ENCODE peak calls at places on chromosomes 1 and 21, in ten cellular contexts. One of them, this sample, is unnamed.

GRCh38 chr1:232968965-232969364 is 18.6 kb downstream of the NTPCR start:
- DNase-seq in lower lobe of right lung: no peak
- DNase-seq in activated CD4-positive, alpha-beta T cell treated with anti-CD3 and anti-CD28 coated beads, Interleukin-2, amount 10 ng/mL, durations not matched to agents 7 days and 5 days: peak; percentile 33
- DNase-seq in mesothelial cell of epicardium: no peak
- DNase-seq in HFF-Myc: no peak
- DNase-seq in non-pigmented ciliary epithelial cell: no peak
- DNase-seq in LoVo: no peak
- DNase-seq in GM03348: no peak
- DNase-seq in HS-27A: no peak
- DNase-seq in HFFc6: no peak
- DNase-seq in this sample: peak; percentile 53

GRCh38 chr1:155083865-155084721 is 5.5 kb downstream of the EFNA3 start:
- DNase-seq in lower lobe of right lung: no peak
- DNase-seq in activated CD4-positive, alpha-beta T cell treated with anti-CD3 and anti-CD28 coated beads, Interleukin-2, amount 10 ng/mL, durations not matched to agents 7 days and 5 days: peak; percentile 60
- DNase-seq in mesothelial cell of epicardium: no peak
- DNase-seq in HFF-Myc: no peak
- DNase-seq in non-pigmented ciliary epithelial cell: no peak
- DNase-seq in LoVo: no peak
- DNase-seq in GM03348: no peak
- DNase-seq in HS-27A: no peak
- DNase-seq in HFFc6: no peak
- DNase-seq in this sample: peak; percentile 59

GRCh38 chr1:31717341-31717740 is 13.5 kb upstream of the COL16A1 start:
- DNase-seq in lower lobe of right lung: no peak
- DNase-seq in activated CD4-positive, alpha-beta T cell treated with anti-CD3 and anti-CD28 coated beads, Interleukin-2, amount 10 ng/mL, durations not matched to agents 7 days and 5 days: no peak
- DNase-seq in mesothelial cell of epicardium: no peak
- DNase-seq in HFF-Myc: no peak
- DNase-seq in non-pigmented ciliary epithelial cell: no peak
- DNase-seq in LoVo: no peak
- DNase-seq in GM03348: no peak
- DNase-seq in HS-27A: no peak
- DNase-seq in HFFc6: peak; percentile 51
- DNase-seq in this sample: no peak

GRCh38 chr1:28507646-28508434 is 2.0 kb downstream of the RCC1 start:
- DNase-seq in lower lobe of right lung: no peak
- DNase-seq in activated CD4-positive, alpha-beta T cell treated with anti-CD3 and anti-CD28 coated beads, Interleukin-2, amount 10 ng/mL, durations not matched to agents 7 days and 5 days: no peak
- DNase-seq in mesothelial cell of epicardium: no peak
- DNase-seq in HFF-Myc: no peak
- DNase-seq in non-pigmented ciliary epithelial cell: no peak
- DNase-seq in LoVo: peak; percentile 37
- DNase-seq in GM03348: no peak
- DNase-seq in HS-27A: no peak
- DNase-seq in HFFc6: no peak
- DNase-seq in this sample: no peak

GRCh38 chr1:173269490-173270230 is 62.5 kb upstream of the TNFSF4 start:
- DNase-seq in lower lobe of right lung: no peak
- DNase-seq in activated CD4-positive, alpha-beta T cell treated with anti-CD3 and anti-CD28 coated beads, Interleukin-2, amount 10 ng/mL, durations not matched to agents 7 days and 5 days: no peak
- DNase-seq in mesothelial cell of epicardium: no peak
- DNase-seq in HFF-Myc: peak; percentile 16
- DNase-seq in non-pigmented ciliary epithelial cell: peak; percentile 93
- DNase-seq in LoVo: peak; percentile 37
- DNase-seq in GM03348: peak; percentile 59
- DNase-seq in HS-27A: peak; percentile 86
- DNase-seq in HFFc6: peak; percentile 90
- DNase-seq in this sample: no peak

GRCh38 chr21:44349847-44350772 is 3.3 kb upstream of the TRPM2 start:
- DNase-seq in lower lobe of right lung: no peak
- DNase-seq in activated CD4-positive, alpha-beta T cell treated with anti-CD3 and anti-CD28 coated beads, Interleukin-2, amount 10 ng/mL, durations not matched to agents 7 days and 5 days: no peak
- DNase-seq in mesothelial cell of epicardium: no peak
- DNase-seq in HFF-Myc: no peak
- DNase-seq in non-pigmented ciliary epithelial cell: no peak
- DNase-seq in LoVo: no peak
- DNase-seq in GM03348: no peak
- DNase-seq in HS-27A: no peak
- DNase-seq in HFFc6: no peak
- DNase-seq in this sample: no peak

GRCh38 chr1:38030596-38031512 is 15.7 kb downstream of the POU3F1 start:
- DNase-seq in lower lobe of right lung: no peak
- DNase-seq in activated CD4-positive, alpha-beta T cell treated with anti-CD3 and anti-CD28 coated beads, Interleukin-2, amount 10 ng/mL, durations not matched to agents 7 days and 5 days: no peak
- DNase-seq in mesothelial cell of epicardium: no peak
- DNase-seq in HFF-Myc: no peak
- DNase-seq in non-pigmented ciliary epithelial cell: no peak
- DNase-seq in LoVo: no peak
- DNase-seq in GM03348: no peak
- DNase-seq in HS-27A: no peak
- DNase-seq in HFFc6: no peak
- DNase-seq in this sample: no peak

GRCh38 chr1:119882172-119883029 is 13.9 kb downstream of the ADAM30 start:
- DNase-seq in lower lobe of right lung: no peak
- DNase-seq in activated CD4-positive, alpha-beta T cell treated with anti-CD3 and anti-CD28 coated beads, Interleukin-2, amount 10 ng/mL, durations not matched to agents 7 days and 5 days: no peak
- DNase-seq in mesothelial cell of epicardium: no peak
- DNase-seq in HFF-Myc: no peak
- DNase-seq in non-pigmented ciliary epithelial cell: no peak
- DNase-seq in LoVo: no peak
- DNase-seq in GM03348: no peak
- DNase-seq in HS-27A: no peak
- DNase-seq in HFFc6: peak; percentile 7
- DNase-seq in this sample: no peak

GRCh38 chr1:30384286-30385245 is 338.8 kb downstream of the MATN1 start:
- DNase-seq in lower lobe of right lung: no peak
- DNase-seq in activated CD4-positive, alpha-beta T cell treated with anti-CD3 and anti-CD28 coated beads, Interleukin-2, amount 10 ng/mL, durations not matched to agents 7 days and 5 days: no peak
- DNase-seq in mesothelial cell of epicardium: no peak
- DNase-seq in HFF-Myc: no peak
- DNase-seq in non-pigmented ciliary epithelial cell: no peak
- DNase-seq in LoVo: no peak
- DNase-seq in GM03348: no peak
- DNase-seq in HS-27A: no peak
- DNase-seq in HFFc6: no peak
- DNase-seq in this sample: no peak

GRCh38 chr21:38259665-38260064 is 2.9 kb downstream of the KCNJ15 start:
- DNase-seq in lower lobe of right lung: no peak
- DNase-seq in activated CD4-positive, alpha-beta T cell treated with anti-CD3 and anti-CD28 coated beads, Interleukin-2, amount 10 ng/mL, durations not matched to agents 7 days and 5 days: no peak
- DNase-seq in mesothelial cell of epicardium: no peak
- DNase-seq in HFF-Myc: no peak
- DNase-seq in non-pigmented ciliary epithelial cell: no peak
- DNase-seq in LoVo: no peak
- DNase-seq in GM03348: no peak
- DNase-seq in HS-27A: no peak
- DNase-seq in HFFc6: no peak
- DNase-seq in this sample: no peak

GRCh38 chr1:53636621-53637171 is 102.3 kb downstream of the GLIS1 start:
- DNase-seq in lower lobe of right lung: no peak
- DNase-seq in activated CD4-positive, alpha-beta T cell treated with anti-CD3 and anti-CD28 coated beads, Interleukin-2, amount 10 ng/mL, durations not matched to agents 7 days and 5 days: no peak
- DNase-seq in mesothelial cell of epicardium: peak; percentile 27
- DNase-seq in HFF-Myc: no peak
- DNase-seq in non-pigmented ciliary epithelial cell: no peak
- DNase-seq in LoVo: no peak
- DNase-seq in GM03348: no peak
- DNase-seq in HS-27A: no peak
- DNase-seq in HFFc6: no peak
- DNase-seq in this sample: no peak

GRCh38 chr1:15033264-15033663 is 120.3 kb upstream of the TMEM51 start:
- DNase-seq in lower lobe of right lung: no peak
- DNase-seq in activated CD4-positive, alpha-beta T cell treated with anti-CD3 and anti-CD28 coated beads, Interleukin-2, amount 10 ng/mL, durations not matched to agents 7 days and 5 days: no peak
- DNase-seq in mesothelial cell of epicardium: no peak
- DNase-seq in HFF-Myc: peak; percentile 24
- DNase-seq in non-pigmented ciliary epithelial cell: no peak
- DNase-seq in LoVo: no peak
- DNase-seq in GM03348: no peak
- DNase-seq in HS-27A: no peak
- DNase-seq in HFFc6: peak; percentile 45
- DNase-seq in this sample: no peak

GRCh38 chr1:22248746-22249145 is 105.8 kb upstream of the WNT4 start:
- DNase-seq in lower lobe of right lung: no peak
- DNase-seq in activated CD4-positive, alpha-beta T cell treated with anti-CD3 and anti-CD28 coated beads, Interleukin-2, amount 10 ng/mL, durations not matched to agents 7 days and 5 days: no peak
- DNase-seq in mesothelial cell of epicardium: no peak
- DNase-seq in HFF-Myc: no peak
- DNase-seq in non-pigmented ciliary epithelial cell: no peak
- DNase-seq in LoVo: no peak
- DNase-seq in GM03348: no peak
- DNase-seq in HS-27A: no peak
- DNase-seq in HFFc6: no peak
- DNase-seq in this sample: no peak